ENCODE peak calls at places on chromosomes 11 and 22, in ten cellular contexts. C is gastrocnemius medialis, O is colonic mucosa, N is right atrium auricular region, A is brain microvascular endothelial cell, H is psoas muscle, D is adipocyte, B is IMR-90, G is endodermal cell, Q is neuronal stem cell. K is an unnamed sample.
A peak's percentile ranks its signal among the peaks of the same experiment; 100 is the strongest.

GRCh38 chr11:46666516-46666915 is 33.9 kb downstream of the ARHGAP1 start:
- DNase-seq in H (peak; percentile 71), C (peak; percentile 46), D (no peak), G (no peak), Q (no peak), A (no peak), N (no peak), O (no peak), B (no peak), K (no peak)

GRCh38 chr11:10664005-10664404 is 29.6 kb downstream of the IRAG1 start:
- DNase-seq in N (no peak), H (peak; percentile 67), D (no peak), A (peak; percentile 64), O (no peak), G (no peak), Q (no peak), B (no peak), C (peak; percentile 37), K (no peak)

GRCh38 chr11:132942611-132943324 is 589.5 kb downstream of the OPCML start:
- DNase-seq in Q (peak; percentile 14), A (no peak), H (no peak), N (no peak), G (peak; percentile 82), B (no peak), D (no peak), C (no peak), O (no peak), K (no peak)

GRCh38 chr22:46763051-46763705 is 728 bp downstream of the TBC1D22A start:
- DNase-seq in O (no peak), A (no peak), Q (no peak), G (no peak), B (peak; percentile 7), D (peak; percentile 60), H (peak; percentile 82), C (peak; percentile 70), N (peak; percentile 90), K (peak; percentile 62)

GRCh38 chr11:3123761-3124733 is 41.1 kb downstream of the OSBPL5 start:
- DNase-seq in G (peak; percentile 28), C (peak; percentile 93), Q (no peak), B (peak; percentile 97), H (peak; percentile 94), D (peak; percentile 97), O (peak; percentile 80), A (peak; percentile 92), N (peak; percentile 95), K (no peak)

GRCh38 chr11:110587972-110588371 is 124.3 kb downstream of the ARHGAP20 start:
- DNase-seq in H (no peak), C (no peak), N (no peak), B (peak; percentile 31), G (no peak), D (peak; percentile 20), O (no peak), A (no peak), Q (no peak), K (no peak)

GRCh38 chr11:1542267-1542666 is 29.8 kb downstream of the DUSP8 start:
- DNase-seq in Q (no peak), N (no peak), B (no peak), O (peak; percentile 60), A (no peak), D (no peak), H (no peak), C (no peak), G (no peak), K (no peak)

GRCh38 chr11:92776676-92777075 is 192.8 kb upstream of the MTNR1B start:
- DNase-seq in N (no peak), A (no peak), O (no peak), C (no peak), H (no peak), B (no peak), D (no peak), Q (no peak), G (no peak), K (no peak)

GRCh38 chr11:101003468-101003867 is 126.1 kb downstream of the PGR start:
- DNase-seq in N (no peak), G (peak; percentile 53), A (no peak), C (no peak), O (no peak), B (no peak), D (no peak), Q (no peak), H (no peak), K (no peak)

GRCh38 chr11:42244376-42244775 is 784.9 kb upstream of the LRRC4C start:
- DNase-seq in Q (no peak), G (peak; percentile 60), B (no peak), H (no peak), D (no peak), A (no peak), C (no peak), O (no peak), N (no peak), K (no peak)

GRCh38 chr11:35134403-35135126 is 4.4 kb upstream of the CD44 start:
- DNase-seq in Q (no peak), H (no peak), D (no peak), C (no peak), N (no peak), O (no peak), G (no peak), A (no peak), B (no peak), K (no peak)

GRCh38 chr22:40368016-40368415 is 2.4 kb upstream of the SGSM3 start:
- DNase-seq in B (no peak), G (no peak), C (no peak), H (no peak), O (no peak), Q (no peak), N (no peak), A (no peak), D (no peak), K (no peak)

GRCh38 chr11:96424693-96425092 is 34.9 kb downstream of the JRKL start:
- DNase-seq in N (no peak), Q (no peak), G (no peak), D (peak; percentile 75), O (no peak), A (peak; percentile 11), H (no peak), B (peak; percentile 44), C (no peak), K (no peak)

GRCh38 chr11:1619449-1619848 is 2.5 kb downstream of the KRTAP5-4 start:
- DNase-seq in B (peak; percentile 15), H (peak; percentile 16), C (no peak), O (no peak), D (no peak), N (no peak), G (no peak), A (peak; percentile 22), Q (no peak), K (no peak)

GRCh38 chr11:68169442-68169841 is 43.7 kb downstream of the KMT5B start:
- DNase-seq in B (no peak), Q (no peak), D (no peak), H (no peak), C (no peak), A (no peak), G (no peak), N (no peak), O (no peak), K (no peak)

GRCh38 chr11:68168694-68169093 is 44.4 kb downstream of the KMT5B start:
- DNase-seq in B (no peak), O (no peak), N (no peak), G (no peak), C (no peak), H (no peak), Q (no peak), A (no peak), D (no peak), K (no peak)

GRCh38 chr11:68165601-68166000 is 44.4 kb upstream of the CHKA start:
- DNase-seq in N (no peak), C (no peak), A (no peak), Q (no peak), B (no peak), H (no peak), O (no peak), G (no peak), D (no peak), K (no peak)

GRCh38 chr11:68167474-68167873 is 45.6 kb downstream of the KMT5B start:
- DNase-seq in C (no peak), B (no peak), H (no peak), G (no peak), D (no peak), N (no peak), A (no peak), O (no peak), Q (no peak), K (no peak)

GRCh38 chr11:68166969-68167368 is 45.8 kb upstream of the CHKA start:
- DNase-seq in C (no peak), B (no peak), N (no peak), D (no peak), H (no peak), Q (no peak), O (no peak), A (no peak), G (no peak), K (no peak)
- H3K36me3 ChIP-seq in C (peaks cover 2% of the 10 kb centered on the region), B (peaks cover 49% of the 10 kb centered on the region), N (peaks cover 78% of the 10 kb centered on the region), D (peaks cover 74% of the 10 kb centered on the region), H (peaks cover 100% of the 10 kb centered on the region), Q (peaks cover 89% of the 10 kb centered on the region), O (peaks cover 35% of the 10 kb centered on the region), A (peaks cover 60% of the 10 kb centered on the region), G (peaks cover 70% of the 10 kb centered on the region), K (peaks cover 28% of the 10 kb centered on the region)

GRCh38 chr11:68173926-68174325 is 39.2 kb downstream of the KMT5B start:
- DNase-seq in O (no peak), G (no peak), C (no peak), N (no peak), Q (no peak), D (no peak), H (no peak), A (no peak), B (no peak), K (no peak)
- H3K36me3 ChIP-seq in O (peaks cover 41% of the 10 kb centered on the region), G (peaks cover 81% of the 10 kb centered on the region), C (peaks cover 2% of the 10 kb centered on the region), N (peaks cover 79% of the 10 kb centered on the region), Q (peaks cover 100% of the 10 kb centered on the region), D (peaks cover 90% of the 10 kb centered on the region), H (peaks cover 100% of the 10 kb centered on the region), A (peaks cover 66% of the 10 kb centered on the region), B (peaks cover 45% of the 10 kb centered on the region), K (peaks cover 48% of the 10 kb centered on the region)

DNA sequence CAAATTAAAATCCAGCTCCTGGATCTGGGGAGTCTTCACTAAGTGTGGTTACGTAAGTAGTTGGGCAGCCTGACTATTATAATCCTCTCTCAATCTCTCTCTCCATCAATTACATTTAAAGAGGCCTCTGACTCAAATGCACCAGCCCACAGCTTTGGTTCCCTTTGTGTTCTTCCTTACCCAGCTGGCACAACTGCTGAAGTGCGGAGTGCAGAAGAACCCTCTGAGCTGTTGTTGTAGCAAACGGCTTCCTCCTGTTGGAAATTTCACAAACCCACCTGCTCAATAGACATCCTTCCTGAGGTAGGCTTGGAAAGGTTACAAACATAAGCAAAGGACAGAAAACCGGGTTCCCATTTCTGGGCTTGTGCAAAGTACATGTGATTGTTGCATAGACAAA is 17.0 kb upstream of the SORL1 start:
- DNase-seq in C (no peak), G (peak; percentile 33), H (no peak), N (no peak), O (no peak), A (no peak), B (no peak), Q (no peak), D (no peak), K (no peak)
- H3K36me3 ChIP-seq in C (no peaks in the 10 kb centered on the region), G (no peaks in the 10 kb centered on the region), H (no peaks in the 10 kb centered on the region), N (no peaks in the 10 kb centered on the region), O (no peaks in the 10 kb centered on the region), A (no peaks in the 10 kb centered on the region), B (no peaks in the 10 kb centered on the region), Q (no peaks in the 10 kb centered on the region), D (no peaks in the 10 kb centered on the region), K (no peaks in the 10 kb centered on the region)

DNA sequence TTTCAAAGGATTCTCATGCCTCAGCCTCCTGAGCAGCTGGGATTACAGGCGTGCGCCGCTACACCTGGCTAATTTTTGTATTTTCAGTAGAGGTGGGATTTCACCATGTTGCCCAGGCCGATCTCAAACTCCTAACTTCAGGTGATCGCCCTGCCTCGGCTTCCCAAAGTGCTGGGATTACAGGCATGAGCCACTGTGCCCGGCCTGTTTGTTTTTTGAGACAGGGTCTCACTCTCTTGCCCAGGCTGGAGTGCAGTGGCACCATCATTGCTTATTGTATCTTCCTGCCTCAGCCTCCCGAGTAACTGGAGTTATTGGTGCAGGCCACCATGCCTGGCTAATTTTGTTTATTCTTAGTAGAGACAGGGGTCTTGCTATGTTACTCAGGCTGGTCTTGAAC is 8.1 kb downstream of the FADS2 start:
- DNase-seq in G (no peak), B (no peak), D (no peak), H (no peak), O (no peak), A (no peak), Q (no peak), N (no peak), C (no peak), K (no peak)
- H3K36me3 ChIP-seq in G (peaks cover 65% of the 10 kb centered on the region), B (peaks cover 26% of the 10 kb centered on the region), D (peaks cover 62% of the 10 kb centered on the region), H (peaks cover 4% of the 10 kb centered on the region), O (no peaks in the 10 kb centered on the region), A (peaks cover 28% of the 10 kb centered on the region), Q (peaks cover 99% of the 10 kb centered on the region), N (no peaks in the 10 kb centered on the region), C (no peaks in the 10 kb centered on the region), K (peaks cover 3% of the 10 kb centered on the region)